ENCODE peak calls at places on chromosome 4, in five cellular contexts. R is tibial artery, C is uterus, D is tibial nerve, W is adrenal gland. H is an unnamed sample.

GRCh38 chr4:126468144-126468543 is 1153.4 kb downstream of the FAT4 start:
- DNase-seq in R (no peak), C (no peak), D (no peak), W (no peak), H (no peak)

GRCh38 chr4:11904117-11904535 is 475.4 kb upstream of the HS3ST1 start:
- DNase-seq in R (peak), C (peak), D (no peak), W (peak), H (no peak)

GRCh38 chr4:153573881-153574807 is 108.0 kb downstream of the TMEM131L start:
- DNase-seq in R (peak), C (peak), D (peak), W (peak), H (peak)

GRCh38 chr4:2578106-2578505 is 41.7 kb downstream of the FAM193A start:
- DNase-seq in R (no peak), C (no peak), D (no peak), W (no peak), H (peak)

GRCh38 chr4:118682928-118683327 is 2.3 kb upstream of the METTL14 start:
- DNase-seq in R (no peak), C (no peak), D (no peak), W (no peak), H (no peak)

GRCh38 chr4:142091691-142092182 is 455.4 kb downstream of the IL15 start:
- DNase-seq in R (peak), C (peak), D (no peak), W (peak), H (no peak)

GRCh38 chr4:128355301-128355700 is 67.7 kb upstream of the PGRMC2 start:
- DNase-seq in R (no peak), C (no peak), D (no peak), W (peak), H (no peak)

GRCh38 chr4:54930226-54930625 is 195.2 kb downstream of the KDR start:
- DNase-seq in R (no peak), C (no peak), D (no peak), W (no peak), H (no peak)

GRCh38 chr4:186291256-186291890 is 25.4 kb downstream of the F11 start:
- DNase-seq in R (no peak), C (no peak), D (no peak), W (no peak), H (no peak)

GRCh38 chr4:181418491-181418890 is 824.7 kb upstream of the TENM3 start:
- DNase-seq in R (no peak), C (no peak), D (no peak), W (no peak), H (no peak)

GRCh38 chr4:102281171-102281842 is 64.0 kb downstream of the SLC39A8 start:
- DNase-seq in R (no peak), C (no peak), D (no peak), W (no peak), H (no peak)

GRCh38 chr4:47913328-47913727 is 1.1 kb downstream of the NFXL1 start:
- DNase-seq in R (no peak), C (no peak), D (no peak), W (no peak), H (no peak)

GRCh38 chr4:40630335-40631021 is 814 bp upstream of the RBM47 start:
- DNase-seq in R (peak), C (peak), D (peak), W (peak), H (peak)

GRCh38 chr4:53702334-53703266 is 111.3 kb upstream of the LNX1 start:
- DNase-seq in R (peak), C (peak), D (peak), W (peak), H (peak)

GRCh38 chr4:110735691-110736090 is 112.8 kb upstream of the PITX2 start:
- DNase-seq in R (no peak), C (no peak), D (no peak), W (no peak), H (no peak)

GRCh38 chr4:41369680-41370079 is 113.0 kb downstream of the UCHL1 start:
- DNase-seq in R (peak), C (no peak), D (no peak), W (peak), H (no peak)

GRCh38 chr4:130183096-130183495 is 1087.1 kb downstream of the C4orf33 start:
- DNase-seq in R (no peak), C (no peak), D (no peak), W (no peak), H (no peak)

GRCh38 chr4:47419296-47419695 is 44.2 kb downstream of the COMMD8 start:
- DNase-seq in R (no peak), C (no peak), D (no peak), W (no peak), H (no peak)

GRCh38 chr4:105147226-105148151 is 813 bp downstream of the TET2 start:
- DNase-seq in R (peak), C (no peak), D (no peak), W (peak), H (peak)

GRCh38 chr4:129929052-129929451 is 833.1 kb downstream of the C4orf33 start:
- DNase-seq in R (no peak), C (no peak), D (no peak), W (no peak), H (no peak)

GRCh38 chr4:5137927-5138326 is 86.6 kb downstream of the STK32B start:
- DNase-seq in R (no peak), C (no peak), D (no peak), W (no peak), H (no peak)

GRCh38 chr4:16418814-16419213 is 192.5 kb upstream of the TAPT1 start:
- DNase-seq in R (no peak), C (no peak), D (no peak), W (no peak), H (no peak)

GRCh38 chr4:185213829-185214228 is 4.4 kb downstream of the SNX25 start:
- DNase-seq in R (no peak), C (no peak), D (no peak), W (no peak), H (no peak)

GRCh38 chr4:1851575-1852415 is 4.2 kb downstream of the LETM1 start:
- DNase-seq in R (no peak), C (no peak), D (no peak), W (peak), H (no peak)

GRCh38 chr4:153113061-153113837 is 91.0 kb upstream of the TRIM2 start:
- DNase-seq in R (no peak), C (no peak), D (no peak), W (no peak), H (no peak)

GRCh38 chr4:98780111-98780549 is 121.7 kb upstream of the TSPAN5 start:
- DNase-seq in R (no peak), C (no peak), D (no peak), W (no peak), H (no peak)

GRCh38 chr4:72302981-72303704 is 265.9 kb downstream of the ADAMTS3 start:
- DNase-seq in R (no peak), C (peak), D (no peak), W (peak), H (no peak)

DNA sequence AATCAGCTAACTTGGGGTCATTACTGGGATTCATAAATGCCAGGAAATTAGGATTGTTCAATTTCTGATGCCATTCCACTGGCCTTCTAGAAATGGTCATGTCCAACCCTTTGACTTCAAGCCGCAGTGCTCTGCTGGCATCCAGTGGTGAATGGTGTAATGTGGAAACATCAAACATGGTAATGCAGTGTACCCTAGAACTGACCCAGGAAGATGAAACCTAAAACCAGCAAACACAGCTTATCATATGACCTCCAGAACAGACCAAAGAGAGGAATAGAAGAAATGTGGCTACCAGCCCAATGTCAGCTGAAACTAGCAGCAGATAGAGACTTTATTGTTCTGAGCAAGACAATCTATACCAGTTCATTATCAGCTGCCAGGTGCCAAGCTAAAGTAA is 13.8 kb downstream of the CXCL13 start:
- DNase-seq in R (no peak), C (no peak), D (no peak), W (no peak), H (no peak)
- H3K27ac ChIP-seq in R (no peak), C (no peak), D (no peak), W (no peak), H (no peak)

GRCh38 chr4:89657931-89658700 is 178.8 kb downstream of the SNCA start:
- DNase-seq in R (no peak), C (no peak), D (no peak), W (no peak), H (no peak)

GRCh38 chr4:89658701-89659024 is 178.3 kb downstream of the SNCA start:
- DNase-seq in R (no peak), C (no peak), D (no peak), W (no peak), H (no peak)

DNA sequence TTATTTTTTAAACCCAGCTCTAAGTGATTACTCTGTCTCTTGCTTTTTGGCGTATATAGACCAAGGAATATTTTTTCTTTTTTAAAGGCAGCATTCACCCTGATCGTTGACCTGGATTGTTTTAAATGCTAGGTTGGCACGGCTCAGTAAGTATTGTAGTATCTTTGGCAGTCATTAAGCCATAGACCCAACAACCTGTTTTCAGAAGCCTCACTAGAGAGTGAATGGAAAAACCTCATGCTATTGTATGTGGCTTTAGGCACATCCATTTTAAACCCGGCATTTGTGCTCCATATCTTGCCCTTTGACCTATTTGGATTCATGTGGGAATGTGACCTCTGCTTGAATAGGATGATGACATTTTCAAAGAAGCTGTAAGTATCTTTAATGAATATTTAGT is 183.9 kb downstream of the SNCA start:
- DNase-seq in R (no peak), C (no peak), D (no peak), W (no peak), H (no peak)
- H3K27ac ChIP-seq in R (no peak), C (no peak), D (no peak), W (no peak), H (no peak)

DNA sequence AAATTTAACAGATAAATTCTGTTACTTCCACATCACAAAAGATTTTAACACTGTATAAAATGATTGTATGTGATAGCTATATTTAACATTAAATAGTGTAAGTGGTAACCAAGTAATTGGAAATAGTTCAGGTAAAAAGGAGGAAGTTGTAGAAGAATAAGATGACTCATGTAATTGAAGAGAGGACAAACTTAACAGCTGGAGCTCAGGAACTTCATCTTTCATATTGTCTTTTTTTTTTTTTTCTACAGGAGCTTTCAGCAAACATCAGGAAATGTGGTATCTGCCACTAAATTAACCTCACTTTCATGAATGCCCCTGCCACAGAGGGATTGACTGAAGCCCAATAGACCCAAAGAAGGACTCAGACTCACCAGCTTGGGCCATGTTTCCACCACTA is 188.4 kb upstream of the VEGFC start:
- DNase-seq in R (no peak), C (no peak), D (no peak), W (no peak), H (no peak)
- H3K27ac ChIP-seq in R (no peak), C (no peak), D (no peak), W (no peak), H (no peak)

DNA sequence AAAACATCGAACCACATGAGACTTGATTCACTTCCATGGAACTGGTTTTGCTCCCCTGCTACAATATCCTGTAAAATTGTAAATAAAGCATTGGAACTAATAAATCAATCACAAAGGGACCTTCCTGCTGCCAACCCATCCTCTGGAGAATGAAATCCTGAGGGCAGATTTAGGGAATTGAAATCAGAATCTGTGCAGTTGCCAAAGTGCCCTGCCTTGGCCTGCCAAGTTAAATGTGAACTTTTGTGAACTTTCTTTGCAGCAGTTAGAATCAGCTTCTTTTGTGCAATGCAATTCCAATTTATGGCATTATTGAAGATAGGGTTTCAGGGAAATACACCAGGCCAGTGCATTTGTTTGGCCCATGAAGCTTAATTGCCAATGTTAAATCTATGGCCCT is 263.1 kb downstream of the PTTG2 start:
- DNase-seq in R (peak), C (no peak), D (no peak), W (peak), H (no peak)
- H3K27ac ChIP-seq in R (no peak), C (no peak), D (no peak), W (no peak), H (peak)

GRCh38 chr4:112858751-112859150 is 190.7 kb upstream of the ANK2 start:
- DNase-seq in R (no peak), C (no peak), D (no peak), W (no peak), H (no peak)
- H3K27ac ChIP-seq in R (no peak), C (peak), D (no peak), W (no peak), H (peak)

GRCh38 chr4:82851902-82852750 is 38.8 kb downstream of the SEC31A start:
- DNase-seq in R (no peak), C (no peak), D (no peak), W (no peak), H (no peak)
- H3K27ac ChIP-seq in R (no peak), C (no peak), D (no peak), W (no peak), H (no peak)

GRCh38 chr4:155759372-155760252 is 791 bp downstream of the GUCY1B1 start:
- DNase-seq in R (peak), C (peak), D (peak), W (peak), H (peak)
- H3K27ac ChIP-seq in R (peak), C (peak), D (peak), W (no peak), H (peak)

GRCh38 chr4:145734051-145734450 is 54.1 kb downstream of the C4orf51 start:
- DNase-seq in R (no peak), C (peak), D (no peak), W (no peak), H (no peak)

GRCh38 chr4:145732001-145732400 is 52.1 kb downstream of the C4orf51 start:
- DNase-seq in R (no peak), C (no peak), D (no peak), W (no peak), H (no peak)

GRCh38 chr4:145732895-145733880 is 53.2 kb downstream of the C4orf51 start:
- DNase-seq in R (peak), C (peak), D (peak), W (peak), H (peak)

GRCh38 chr4:145732416-145732815 is 52.5 kb downstream of the C4orf51 start:
- DNase-seq in R (no peak), C (no peak), D (no peak), W (no peak), H (no peak)

DNA sequence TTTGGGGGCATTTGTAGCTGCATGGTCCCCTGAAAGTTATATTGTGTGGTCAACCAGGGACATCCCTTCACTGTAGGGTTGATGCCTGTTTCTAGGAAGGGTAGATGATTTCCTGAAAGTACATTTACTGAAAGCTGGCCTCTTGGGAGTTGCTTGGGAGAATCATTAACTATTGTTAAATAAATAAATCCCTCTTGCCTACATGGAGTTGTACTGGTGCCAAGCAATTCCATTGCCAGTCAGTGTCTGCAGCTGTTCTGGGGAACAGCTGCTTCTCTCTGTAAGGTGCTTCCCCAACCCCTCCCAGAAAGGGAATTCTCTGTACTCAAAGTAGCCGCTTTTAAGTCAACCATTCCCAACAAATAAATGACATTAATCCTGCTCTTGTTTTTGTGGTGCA is 51.1 kb downstream of the C4orf51 start:
- DNase-seq in R (no peak), C (no peak), D (no peak), W (no peak), H (no peak)
- H3K27ac ChIP-seq in R (no peak), C (no peak), D (no peak), W (no peak), H (peak)

DNA sequence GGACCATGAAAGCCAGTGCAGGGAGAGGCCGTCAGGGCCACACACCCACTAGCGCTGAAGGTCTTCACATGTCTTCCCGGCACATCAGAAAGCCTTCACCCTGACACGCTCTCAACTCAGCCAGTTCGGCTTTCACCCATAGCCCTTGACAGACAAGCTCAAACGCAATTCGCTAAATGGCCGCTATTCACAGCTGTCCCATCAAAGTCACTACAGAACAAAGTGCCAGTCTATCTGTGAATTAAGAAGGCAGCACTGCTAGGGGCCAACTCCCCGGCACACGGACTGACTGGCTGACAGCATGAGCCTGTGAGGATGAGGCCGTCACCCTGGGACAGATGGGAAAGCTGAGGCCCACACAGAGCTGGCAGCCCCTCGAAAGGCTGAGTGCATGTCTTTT is 45.7 kb downstream of the ACOX3 start:
- DNase-seq in R (no peak), C (no peak), D (no peak), W (peak), H (no peak)
- H3K27ac ChIP-seq in R (peak), C (peak), D (peak), W (no peak), H (peak)

DNA sequence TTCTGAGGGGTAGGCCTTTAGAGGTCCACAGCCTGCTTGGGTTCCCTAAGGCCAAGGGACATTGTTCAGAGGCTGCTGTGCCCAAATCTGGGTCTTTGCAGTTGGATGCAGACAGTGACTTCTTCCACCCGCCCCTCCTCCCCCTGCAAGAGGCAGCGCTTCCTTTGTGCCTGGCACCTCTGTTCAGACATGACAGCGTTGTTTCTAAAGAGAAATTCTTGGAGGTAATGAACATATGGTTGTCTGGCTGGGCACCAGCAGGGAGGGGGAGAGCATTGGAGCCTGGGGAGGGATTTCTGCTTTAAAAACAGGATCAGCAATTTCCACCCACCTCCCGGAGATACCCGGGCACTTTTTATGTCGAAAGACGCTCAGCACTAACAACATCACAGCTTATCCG is 51.5 kb downstream of the PSAPL1 start:
- DNase-seq in R (peak), C (no peak), D (no peak), W (no peak), H (no peak)
- H3K27ac ChIP-seq in R (no peak), C (no peak), D (peak), W (no peak), H (no peak)

H was measured in sigmoid colon.